ENCODE peak calls at places on chromosomes 16 and 17, in five cellular contexts. One of them, this sample, is unnamed.
A peak's percentile ranks its signal among the peaks of the same experiment; 100 is the strongest.

GRCh38 chr17:52923658-52924057 is 765.1 kb upstream of the CA10 start:
- DNase-seq in GM18507: no peak
- DNase-seq in cerebellar nuclear complex: no peak
- DNase-seq in posterior cingulate gyrus: no peak
- DNase-seq in EH: no peak
- DNase-seq in this sample: no peak

GRCh38 chr17:31696184-31696602 is 162.9 kb downstream of the COPRS start:
- DNase-seq in EH: peak; percentile 99
- DNase-seq in cerebellar nuclear complex: peak; percentile 95
- DNase-seq in GM18507: no peak
- DNase-seq in posterior cingulate gyrus: peak; percentile 75
- DNase-seq in this sample: peak; percentile 11

GRCh38 chr17:35057332-35057915 is 6.1 kb downstream of the RFFL start:
- DNase-seq in posterior cingulate gyrus: no peak
- DNase-seq in cerebellar nuclear complex: no peak
- DNase-seq in GM18507: no peak
- DNase-seq in EH: no peak
- DNase-seq in this sample: no peak

GRCh38 chr16:74623214-74623842 is 16.4 kb upstream of the GLG1 start:
- DNase-seq in GM18507: no peak
- DNase-seq in posterior cingulate gyrus: no peak
- DNase-seq in EH: peak; percentile 64
- DNase-seq in cerebellar nuclear complex: peak; percentile 13
- DNase-seq in this sample: no peak

GRCh38 chr16:70152578-70153302 is 20.8 kb upstream of the CLEC18C start:
- DNase-seq in cerebellar nuclear complex: no peak
- DNase-seq in posterior cingulate gyrus: no peak
- DNase-seq in EH: no peak
- DNase-seq in GM18507: no peak
- DNase-seq in this sample: no peak

GRCh38 chr16:24609740-24610420 is 70.5 kb downstream of the RBBP6 start:
- DNase-seq in cerebellar nuclear complex: peak; percentile 72
- DNase-seq in EH: peak; percentile 59
- DNase-seq in posterior cingulate gyrus: peak; percentile 66
- DNase-seq in GM18507: no peak
- DNase-seq in this sample: peak; percentile 69

GRCh38 chr17:37043201-37043600 is 94.4 kb downstream of the AATF start:
- DNase-seq in EH: no peak
- DNase-seq in GM18507: no peak
- DNase-seq in cerebellar nuclear complex: no peak
- DNase-seq in posterior cingulate gyrus: no peak
- DNase-seq in this sample: no peak

GRCh38 chr17:59680314-59680713 is 26.9 kb downstream of the PTRH2 start:
- DNase-seq in posterior cingulate gyrus: no peak
- DNase-seq in EH: peak; percentile 76
- DNase-seq in GM18507: no peak
- DNase-seq in cerebellar nuclear complex: no peak
- DNase-seq in this sample: no peak

GRCh38 chr17:31200287-31200686 is 96.8 kb downstream of the OMG start:
- DNase-seq in posterior cingulate gyrus: no peak
- DNase-seq in cerebellar nuclear complex: no peak
- DNase-seq in GM18507: no peak
- DNase-seq in EH: no peak
- DNase-seq in this sample: no peak

GRCh38 chr17:2396192-2396567 is 4.7 kb downstream of the MNT start:
- DNase-seq in EH: no peak
- DNase-seq in GM18507: no peak
- DNase-seq in cerebellar nuclear complex: no peak
- DNase-seq in posterior cingulate gyrus: no peak
- DNase-seq in this sample: no peak

GRCh38 chr17:65022751-65023421 is 33.7 kb downstream of the GNA13 start:
- DNase-seq in EH: peak; percentile 65
- DNase-seq in cerebellar nuclear complex: no peak
- DNase-seq in posterior cingulate gyrus: no peak
- DNase-seq in GM18507: peak; percentile 50
- DNase-seq in this sample: no peak

GRCh38 chr17:27578718-27579085 is 52.3 kb upstream of the LGALS9 start:
- DNase-seq in posterior cingulate gyrus: no peak
- DNase-seq in GM18507: peak; percentile 58
- DNase-seq in EH: no peak
- DNase-seq in cerebellar nuclear complex: no peak
- DNase-seq in this sample: no peak

GRCh38 chr16:48556913-48557351 is 53.0 kb downstream of the N4BP1 start:
- DNase-seq in EH: peak; percentile 71
- DNase-seq in GM18507: no peak
- DNase-seq in posterior cingulate gyrus: no peak
- DNase-seq in cerebellar nuclear complex: no peak
- DNase-seq in this sample: no peak

GRCh38 chr17:17364338-17364667 is 61.1 kb downstream of the NT5M start:
- DNase-seq in cerebellar nuclear complex: no peak
- DNase-seq in EH: no peak
- DNase-seq in GM18507: no peak
- DNase-seq in posterior cingulate gyrus: no peak
- DNase-seq in this sample: no peak

GRCh38 chr17:40499551-40500189 is 1.8 kb downstream of the TNS4 start:
- DNase-seq in cerebellar nuclear complex: peak; percentile 88
- DNase-seq in EH: peak; percentile 85
- DNase-seq in posterior cingulate gyrus: peak; percentile 49
- DNase-seq in GM18507: no peak
- DNase-seq in this sample: no peak

GRCh38 chr17:49545811-49546545 is 29.7 kb upstream of the NXPH3 start:
- DNase-seq in cerebellar nuclear complex: no peak
- DNase-seq in GM18507: no peak
- DNase-seq in posterior cingulate gyrus: no peak
- DNase-seq in EH: no peak
- DNase-seq in this sample: no peak

GRCh38 chr16:12453832-12454231 is 349.9 kb downstream of the CPPED1 start:
- DNase-seq in posterior cingulate gyrus: no peak
- DNase-seq in cerebellar nuclear complex: no peak
- DNase-seq in EH: no peak
- DNase-seq in GM18507: no peak
- DNase-seq in this sample: no peak

GRCh38 chr17:67922503-67922902 is 73.8 kb downstream of the C17orf58 start:
- DNase-seq in posterior cingulate gyrus: no peak
- DNase-seq in GM18507: no peak
- DNase-seq in cerebellar nuclear complex: no peak
- DNase-seq in EH: no peak
- DNase-seq in this sample: no peak

GRCh38 chr17:953767-954166 is 25.8 kb downstream of the NXN start:
- DNase-seq in GM18507: no peak
- DNase-seq in cerebellar nuclear complex: no peak
- DNase-seq in posterior cingulate gyrus: no peak
- DNase-seq in EH: no peak
- DNase-seq in this sample: no peak